ENCODE peak calls at places on chromosome 21, in four cellular contexts. One of them, this sample, is unnamed.
A peak's percentile ranks its signal among the peaks of the same experiment; 100 is the strongest.

GRCh38 chr21:38439957-38440356 is 58.3 kb downstream of the ERG start:
- DNase-seq in NCI-H446: no peak
- DNase-seq in activated CD8-positive, alpha-beta T cell treated with anti-CD3 and anti-CD28 coated beads, Interleukin-2, amount 10 ng/mL, durations not matched to agents 7 days and 5 days: no peak
- DNase-seq in foreskin fibroblast: no peak
- DNase-seq in this sample: no peak

GRCh38 chr21:41600961-41601572 is 93.1 kb upstream of the TMPRSS2 start:
- DNase-seq in NCI-H446: no peak
- DNase-seq in activated CD8-positive, alpha-beta T cell treated with anti-CD3 and anti-CD28 coated beads, Interleukin-2, amount 10 ng/mL, durations not matched to agents 7 days and 5 days: no peak
- DNase-seq in foreskin fibroblast: no peak
- DNase-seq in this sample: peak; percentile 53

GRCh38 chr21:34807881-34808568 is 139.2 kb downstream of the CLIC6 start:
- DNase-seq in NCI-H446: no peak
- DNase-seq in activated CD8-positive, alpha-beta T cell treated with anti-CD3 and anti-CD28 coated beads, Interleukin-2, amount 10 ng/mL, durations not matched to agents 7 days and 5 days: peak; percentile 72
- DNase-seq in foreskin fibroblast: peak; percentile 97
- DNase-seq in this sample: peak; percentile 88

GRCh38 chr21:44337941-44338895 is 972 bp downstream of the CFAP410 start:
- DNase-seq in NCI-H446: peak; percentile 67
- DNase-seq in activated CD8-positive, alpha-beta T cell treated with anti-CD3 and anti-CD28 coated beads, Interleukin-2, amount 10 ng/mL, durations not matched to agents 7 days and 5 days: peak; percentile 51
- DNase-seq in foreskin fibroblast: peak; percentile 70
- DNase-seq in this sample: peak; percentile 90

GRCh38 chr21:32278068-32278467 is 781 bp downstream of the MIS18A start:
- DNase-seq in NCI-H446: no peak
- DNase-seq in activated CD8-positive, alpha-beta T cell treated with anti-CD3 and anti-CD28 coated beads, Interleukin-2, amount 10 ng/mL, durations not matched to agents 7 days and 5 days: peak; percentile 33
- DNase-seq in foreskin fibroblast: peak; percentile 15
- DNase-seq in this sample: no peak

GRCh38 chr21:41767606-41768370 is 936 bp upstream of the RIPK4 start:
- DNase-seq in NCI-H446: no peak
- DNase-seq in activated CD8-positive, alpha-beta T cell treated with anti-CD3 and anti-CD28 coated beads, Interleukin-2, amount 10 ng/mL, durations not matched to agents 7 days and 5 days: peak; percentile 33
- DNase-seq in foreskin fibroblast: peak; percentile 33
- DNase-seq in this sample: no peak

GRCh38 chr21:25624511-25624910 is 14.5 kb upstream of the JAM2 start:
- DNase-seq in NCI-H446: no peak
- DNase-seq in activated CD8-positive, alpha-beta T cell treated with anti-CD3 and anti-CD28 coated beads, Interleukin-2, amount 10 ng/mL, durations not matched to agents 7 days and 5 days: no peak
- DNase-seq in foreskin fibroblast: no peak
- DNase-seq in this sample: no peak

GRCh38 chr21:43903451-43904091 is 38.5 kb downstream of the AGPAT3 start:
- DNase-seq in NCI-H446: no peak
- DNase-seq in activated CD8-positive, alpha-beta T cell treated with anti-CD3 and anti-CD28 coated beads, Interleukin-2, amount 10 ng/mL, durations not matched to agents 7 days and 5 days: no peak
- DNase-seq in foreskin fibroblast: peak; percentile 11
- DNase-seq in this sample: peak; percentile 70

GRCh38 chr21:34933609-34934345 is 115.3 kb downstream of the RUNX1 start:
- DNase-seq in NCI-H446: no peak
- DNase-seq in activated CD8-positive, alpha-beta T cell treated with anti-CD3 and anti-CD28 coated beads, Interleukin-2, amount 10 ng/mL, durations not matched to agents 7 days and 5 days: peak; percentile 49
- DNase-seq in foreskin fibroblast: no peak
- DNase-seq in this sample: no peak

GRCh38 chr21:45310446-45310845 is 22.8 kb upstream of the POFUT2 start:
- DNase-seq in NCI-H446: no peak
- DNase-seq in activated CD8-positive, alpha-beta T cell treated with anti-CD3 and anti-CD28 coated beads, Interleukin-2, amount 10 ng/mL, durations not matched to agents 7 days and 5 days: no peak
- DNase-seq in foreskin fibroblast: no peak
- DNase-seq in this sample: no peak

GRCh38 chr21:39694750-39695149 is 50.2 kb upstream of the IGSF5 start:
- DNase-seq in NCI-H446: no peak
- DNase-seq in activated CD8-positive, alpha-beta T cell treated with anti-CD3 and anti-CD28 coated beads, Interleukin-2, amount 10 ng/mL, durations not matched to agents 7 days and 5 days: no peak
- DNase-seq in foreskin fibroblast: no peak
- DNase-seq in this sample: no peak

GRCh38 chr21:45908536-45909237 is 72.9 kb upstream of the COL6A1 start:
- DNase-seq in NCI-H446: no peak
- DNase-seq in activated CD8-positive, alpha-beta T cell treated with anti-CD3 and anti-CD28 coated beads, Interleukin-2, amount 10 ng/mL, durations not matched to agents 7 days and 5 days: no peak
- DNase-seq in foreskin fibroblast: no peak
- DNase-seq in this sample: no peak

GRCh38 chr21:33162436-33162921 is 67.3 kb upstream of the IFNAR2 start:
- DNase-seq in NCI-H446: no peak
- DNase-seq in activated CD8-positive, alpha-beta T cell treated with anti-CD3 and anti-CD28 coated beads, Interleukin-2, amount 10 ng/mL, durations not matched to agents 7 days and 5 days: no peak
- DNase-seq in foreskin fibroblast: no peak
- DNase-seq in this sample: no peak

GRCh38 chr21:41422546-41423372 is 3.3 kb upstream of the MX1 start:
- DNase-seq in NCI-H446: no peak
- DNase-seq in activated CD8-positive, alpha-beta T cell treated with anti-CD3 and anti-CD28 coated beads, Interleukin-2, amount 10 ng/mL, durations not matched to agents 7 days and 5 days: no peak
- DNase-seq in foreskin fibroblast: no peak
- DNase-seq in this sample: peak; percentile 41

GRCh38 chr21:34942911-34943310 is 106.2 kb downstream of the RUNX1 start:
- DNase-seq in NCI-H446: peak; percentile 5
- DNase-seq in activated CD8-positive, alpha-beta T cell treated with anti-CD3 and anti-CD28 coated beads, Interleukin-2, amount 10 ng/mL, durations not matched to agents 7 days and 5 days: no peak
- DNase-seq in foreskin fibroblast: no peak
- DNase-seq in this sample: no peak

GRCh38 chr21:28283652-28284490 is 708.8 kb downstream of the LTN1 start:
- DNase-seq in NCI-H446: peak; percentile 61
- DNase-seq in activated CD8-positive, alpha-beta T cell treated with anti-CD3 and anti-CD28 coated beads, Interleukin-2, amount 10 ng/mL, durations not matched to agents 7 days and 5 days: no peak
- DNase-seq in foreskin fibroblast: peak; percentile 94
- DNase-seq in this sample: no peak

GRCh38 chr21:45618287-45618686 is 25.2 kb upstream of the PCBP3 start:
- DNase-seq in NCI-H446: no peak
- DNase-seq in activated CD8-positive, alpha-beta T cell treated with anti-CD3 and anti-CD28 coated beads, Interleukin-2, amount 10 ng/mL, durations not matched to agents 7 days and 5 days: no peak
- DNase-seq in foreskin fibroblast: peak; percentile 69
- DNase-seq in this sample: no peak

GRCh38 chr21:15222711-15223110 is 157.9 kb upstream of the NRIP1 start:
- DNase-seq in NCI-H446: no peak
- DNase-seq in activated CD8-positive, alpha-beta T cell treated with anti-CD3 and anti-CD28 coated beads, Interleukin-2, amount 10 ng/mL, durations not matched to agents 7 days and 5 days: no peak
- DNase-seq in foreskin fibroblast: peak; percentile 64
- DNase-seq in this sample: no peak

GRCh38 chr21:37547615-37547975 is 181.0 kb downstream of the DYRK1A start:
- DNase-seq in NCI-H446: no peak
- DNase-seq in activated CD8-positive, alpha-beta T cell treated with anti-CD3 and anti-CD28 coated beads, Interleukin-2, amount 10 ng/mL, durations not matched to agents 7 days and 5 days: no peak
- DNase-seq in foreskin fibroblast: no peak
- DNase-seq in this sample: no peak

GRCh38 chr21:32328595-32328994 is 29.9 kb downstream of the MRAP start:
- DNase-seq in NCI-H446: no peak
- DNase-seq in activated CD8-positive, alpha-beta T cell treated with anti-CD3 and anti-CD28 coated beads, Interleukin-2, amount 10 ng/mL, durations not matched to agents 7 days and 5 days: no peak
- DNase-seq in foreskin fibroblast: no peak
- DNase-seq in this sample: no peak

GRCh38 chr21:44558695-44559094 is at the start of gene KRTAP10-3:
- DNase-seq in NCI-H446: no peak
- DNase-seq in activated CD8-positive, alpha-beta T cell treated with anti-CD3 and anti-CD28 coated beads, Interleukin-2, amount 10 ng/mL, durations not matched to agents 7 days and 5 days: no peak
- DNase-seq in foreskin fibroblast: no peak
- DNase-seq in this sample: no peak

GRCh38 chr21:44696572-44696971 is 400 bp upstream of the KRTAP10-12 start:
- DNase-seq in NCI-H446: no peak
- DNase-seq in activated CD8-positive, alpha-beta T cell treated with anti-CD3 and anti-CD28 coated beads, Interleukin-2, amount 10 ng/mL, durations not matched to agents 7 days and 5 days: peak; percentile 14
- DNase-seq in foreskin fibroblast: no peak
- DNase-seq in this sample: no peak

This sample was measured in suprapubic skin.